ENCODE peak calls at places on chromosomes 3 and 15, in eight cellular contexts. D, Y, J, X, Q, P, R and L are unnamed samples.

GRCh38 chr3:125200731-125201139 is 11.8 kb downstream of the SLC12A8 start:
- DNase-seq in X (no peak), D (no peak), J (no peak), R (no peak), Q (no peak), Y (no peak), P (no peak), L (no peak)

GRCh38 chr3:144114767-144115166 is 143.1 kb downstream of the DIPK2A start:
- DNase-seq in X (no peak), Y (peak), P (no peak), Q (no peak), R (no peak), D (no peak), J (no peak), L (no peak)

GRCh38 chr3:141266797-141267555 is 35.4 kb downstream of the PXYLP1 start:
- DNase-seq in J (no peak), D (no peak), Y (no peak), X (no peak), R (no peak), Q (no peak), P (no peak), L (peak)

GRCh38 chr15:51240066-51240465 is 98.3 kb downstream of the CYP19A1 start:
- DNase-seq in D (no peak), R (no peak), Q (no peak), P (no peak), Y (peak), X (no peak), J (no peak), L (no peak)

GRCh38 chr3:48514431-48515227 is 10.7 kb upstream of the SHISA5 start:
- DNase-seq in R (no peak), X (no peak), D (no peak), Y (no peak), P (no peak), J (no peak), Q (no peak), L (no peak)

GRCh38 chr15:69380100-69380725 is 33.9 kb upstream of the KIF23 start:
- DNase-seq in Q (no peak), Y (no peak), J (no peak), R (no peak), X (peak), P (no peak), D (no peak), L (no peak)

GRCh38 chr3:171190668-171191067 is 164.1 kb upstream of the SLC2A2 start:
- DNase-seq in J (no peak), D (no peak), R (no peak), Q (no peak), P (no peak), Y (peak), X (no peak), L (no peak)

GRCh38 chr3:3177861-3178497 is 1.5 kb downstream of the CRBN start:
- DNase-seq in Y (peak), J (peak), P (no peak), Q (no peak), X (no peak), D (no peak), R (no peak), L (no peak)

GRCh38 chr3:154718716-154719115 is 288.7 kb upstream of the GPR149 start:
- DNase-seq in D (no peak), R (no peak), Q (no peak), Y (no peak), J (no peak), P (no peak), X (no peak), L (no peak)

GRCh38 chr3:127440384-127440783 is 150.1 kb downstream of the TPRA1 start:
- DNase-seq in Y (no peak), Q (no peak), P (no peak), R (peak), J (no peak), X (no peak), D (no peak), L (no peak)

GRCh38 chr15:90871716-90872480 is 3.5 kb downstream of the FURIN start:
- DNase-seq in P (no peak), J (peak), R (no peak), Q (no peak), Y (no peak), X (peak), D (no peak), L (no peak)

GRCh38 chr3:10008588-10009344 is 17.5 kb upstream of the FANCD2 start:
- DNase-seq in P (peak), J (peak), R (peak), Q (peak), D (peak), X (peak), Y (peak), L (no peak)

GRCh38 chr15:40252438-40253178 is 13.7 kb downstream of the PAK6 start:
- DNase-seq in R (no peak), P (no peak), Y (no peak), D (no peak), X (peak), Q (no peak), J (no peak), L (no peak)

GRCh38 chr3:175224051-175224450 is 364.9 kb downstream of the NAALADL2 start:
- DNase-seq in Y (no peak), Q (no peak), D (no peak), J (no peak), P (no peak), R (no peak), X (no peak), L (no peak)

GRCh38 chr15:96457852-96458251 is 127.4 kb downstream of the NR2F2 start:
- DNase-seq in J (no peak), P (no peak), R (no peak), Y (peak), D (no peak), Q (no peak), X (no peak), L (no peak)

GRCh38 chr3:157160652-157161480 is 919 bp upstream of the CCNL1 start:
- DNase-seq in X (peak), Y (peak), R (no peak), J (peak), P (peak), D (no peak), Q (peak), L (peak)

GRCh38 chr3:127566801-127567200 is 23.7 kb downstream of the TPRA1 start:
- DNase-seq in X (peak), P (no peak), D (no peak), J (no peak), R (peak), Q (no peak), Y (peak), L (no peak)

GRCh38 chr15:57158589-57158988 is 217.7 kb upstream of the CGNL1 start:
- DNase-seq in D (no peak), J (peak), X (peak), Q (no peak), Y (peak), P (peak), R (no peak), L (no peak)

GRCh38 chr3:144112437-144112836 is 140.8 kb downstream of the DIPK2A start:
- DNase-seq in P (no peak), D (no peak), Y (no peak), Q (no peak), X (peak), R (no peak), J (no peak), L (no peak)

GRCh38 chr3:106860182-106860581 is 517.1 kb upstream of the CCDC54 start:
- DNase-seq in R (no peak), X (no peak), D (no peak), P (no peak), Q (no peak), J (no peak), Y (no peak), L (no peak)